ENCODE peak calls at places on chromosomes 5 and 9, in nine cellular contexts. I, S, A, C, Q, L, M, G and Z are unnamed samples. For H3K4me1, the result is how much of the 10 kb centered on the place peaks cover.

GRCh38 chr5:133396724-133397123 is 215.6 kb downstream of the FSTL4 start:
- DNase-seq in I (no peak), S (no peak), A (no peak), C (no peak), Q (no peak), L (no peak), M (no peak), G (no peak), Z (peak)

GRCh38 chr5:16483361-16483760 is 17.8 kb upstream of the ZNF622 start:
- DNase-seq in I (no peak), S (no peak), A (no peak), C (peak), Q (no peak), L (peak), M (no peak), G (no peak), Z (no peak)

GRCh38 chr9:37952731-37953130 is 48.8 kb upstream of the SLC25A51 start:
- DNase-seq in I (no peak), S (no peak), A (peak), C (peak), Q (no peak), L (peak), M (no peak), G (no peak), Z (no peak)

GRCh38 chr9:134396825-134397224 is 70.6 kb downstream of the RXRA start:
- DNase-seq in I (peak), S (no peak), A (no peak), C (no peak), Q (no peak), L (no peak), M (peak), G (no peak), Z (peak)

GRCh38 chr5:43193171-43193951 is 1.3 kb downstream of the NIM1K start:
- DNase-seq in I (peak), S (peak), A (peak), C (peak), Q (no peak), L (peak), M (no peak), G (no peak), Z (no peak)

GRCh38 chr9:131382850-131383729 is 10.8 kb upstream of the PRRC2B start:
- DNase-seq in I (no peak), S (peak), A (peak), C (peak), Q (no peak), L (peak), M (peak), G (no peak), Z (no peak)

GRCh38 chr5:84825616-84826015 is 440.9 kb upstream of the EDIL3 start:
- DNase-seq in I (no peak), S (no peak), A (peak), C (no peak), Q (no peak), L (no peak), M (no peak), G (no peak), Z (no peak)

GRCh38 chr5:67021522-67022316 is 174.9 kb downstream of the CD180 start:
- DNase-seq in I (no peak), S (no peak), A (peak), C (peak), Q (no peak), L (no peak), M (no peak), G (no peak), Z (no peak)

GRCh38 chr5:139796061-139796806 is 626 bp downstream of the PSD2 start:
- DNase-seq in I (no peak), S (no peak), A (no peak), C (no peak), Q (no peak), L (no peak), M (no peak), G (no peak), Z (no peak)

GRCh38 chr5:72156921-72157320 is 49.6 kb downstream of the MAP1B start:
- DNase-seq in I (no peak), S (no peak), A (peak), C (peak), Q (no peak), L (no peak), M (no peak), G (no peak), Z (no peak)

GRCh38 chr9:136622538-136622948 is 40.2 kb upstream of the EGFL7 start:
- DNase-seq in I (no peak), S (no peak), A (no peak), C (peak), Q (no peak), L (no peak), M (no peak), G (no peak), Z (no peak)

GRCh38 chr9:136621734-136622093 is 41.0 kb upstream of the EGFL7 start:
- DNase-seq in I (no peak), S (no peak), A (no peak), C (no peak), Q (no peak), L (no peak), M (no peak), G (no peak), Z (no peak)

GRCh38 chr9:136624184-136624951 is 38.3 kb upstream of the EGFL7 start:
- DNase-seq in I (no peak), S (no peak), A (no peak), C (peak), Q (peak), L (no peak), M (no peak), G (no peak), Z (no peak)

GRCh38 chr9:136623849-136624183 is 38.9 kb upstream of the EGFL7 start:
- DNase-seq in I (no peak), S (no peak), A (no peak), C (peak), Q (peak), L (no peak), M (no peak), G (no peak), Z (no peak)

GRCh38 chr9:136623016-136623848 is 39.5 kb upstream of the EGFL7 start:
- DNase-seq in I (no peak), S (no peak), A (no peak), C (peak), Q (peak), L (no peak), M (no peak), G (no peak), Z (no peak)
- H3K4me1 ChIP-seq in I (under half), S (under half), A (under half), C (half or more), Q (half or more), L (under half), M (half or more), G (under half), Z (under half)

GRCh38 chr5:141234109-141234508 is 11.0 kb downstream of the PCDHB14 start:
- DNase-seq in I (no peak), S (no peak), A (peak), C (peak), Q (no peak), L (no peak), M (no peak), G (no peak), Z (no peak)
- TF ChIP-seq CTCF in I (no peak), S (no peak), A (peak), C (no peak), Q (peak), L (no peak), M (no peak), G (no peak), Z (no peak)

GRCh38 chr5:143347698-143348344 is 55.7 kb downstream of the NR3C1 start:
- DNase-seq in I (no peak), S (no peak), A (no peak), C (no peak), Q (no peak), L (no peak), M (no peak), G (no peak), Z (no peak)
- H3K4me1 ChIP-seq in I (under half), S (under half), A (under half), C (under half), Q (half or more), L (half or more), M (under half), G (under half), Z (under half)

DNA sequence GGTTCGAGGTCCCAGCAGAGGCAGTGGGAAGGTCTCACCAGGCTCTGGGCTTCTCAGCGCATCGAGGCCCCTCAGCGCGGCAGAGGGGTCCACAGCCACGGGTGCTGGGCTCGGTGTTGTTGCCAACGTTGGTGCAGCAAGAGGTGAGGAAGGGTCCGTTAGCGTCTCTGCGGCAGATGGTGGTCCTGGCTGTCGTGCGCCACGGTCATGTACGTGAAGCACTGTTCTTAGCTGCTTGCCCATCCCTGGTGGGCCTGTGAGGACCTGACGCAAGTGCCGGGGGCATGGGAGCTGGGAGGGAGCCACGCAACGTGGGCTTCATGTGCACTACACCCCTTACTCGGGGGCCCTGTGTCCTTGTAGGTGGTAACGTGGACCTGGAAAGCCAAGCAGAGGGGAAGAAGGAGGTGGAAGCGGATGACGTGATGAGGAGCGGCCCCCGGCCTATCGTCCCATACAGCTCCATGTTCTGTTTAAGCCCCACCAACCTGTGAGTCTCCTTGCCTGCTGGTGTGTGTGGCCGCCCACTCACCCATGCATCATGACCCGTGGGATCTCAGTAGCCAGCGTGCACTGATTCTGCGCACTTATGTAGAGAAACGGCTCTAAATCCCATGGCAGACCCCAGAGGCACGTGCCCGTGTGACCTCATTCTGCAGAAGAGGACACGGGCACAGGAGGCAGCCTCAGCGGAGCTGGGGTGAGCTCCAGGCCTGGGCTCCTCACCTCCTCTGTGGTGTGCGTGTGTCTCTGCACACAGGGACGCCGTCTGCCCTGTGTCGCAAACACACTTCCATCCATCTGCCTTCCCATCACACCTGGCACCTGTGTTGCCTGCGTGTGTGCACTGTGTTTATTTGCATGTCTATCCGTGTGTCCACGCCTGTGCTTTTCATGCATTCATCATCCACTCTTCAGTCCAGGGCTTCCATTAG is 166.1 kb downstream of the CACNA1B start:
- DNase-seq in I (no peak), S (no peak), A (no peak), C (no peak), Q (no peak), L (no peak), M (peak), G (peak), Z (no peak)
- TF ChIP-seq CTCF in I (no peak), S (no peak), A (no peak), C (no peak), Q (no peak), L (no peak), M (no peak), G (no peak), Z (no peak)

GRCh38 chr5:169303119-169303515 is 2.2 kb upstream of the SLIT3 start:
- DNase-seq in I (no peak), S (no peak), A (no peak), C (peak), Q (no peak), L (no peak), M (no peak), G (no peak), Z (no peak)
- H3K4me1 ChIP-seq in I (under half), S (under half), A (under half), C (under half), Q (under half), L (under half), M (under half), G (under half), Z (under half)

GRCh38 chr5:138632900-138633489 is 57.8 kb upstream of the HSPA9 start:
- DNase-seq in I (peak), S (peak), A (peak), C (peak), Q (peak), L (peak), M (peak), G (no peak), Z (no peak)
- TF ChIP-seq CTCF in I (peak), S (no peak), A (peak), C (peak), Q (peak), L (peak), M (peak), G (no peak), Z (no peak)

GRCh38 chr9:93187574-93187973 is 3.6 kb downstream of the WNK2 start:
- DNase-seq in I (no peak), S (no peak), A (no peak), C (no peak), Q (peak), L (no peak), M (no peak), G (no peak), Z (no peak)
- H3K4me1 ChIP-seq in I (under half), S (under half), A (under half), C (under half), Q (half or more), L (under half), M (under half), G (under half), Z (under half)